ENCODE peak calls at places on chromosome 16, in ten cellular contexts. Q, A, L, Z, T, M, H, N, Y and O are unnamed samples.

GRCh38 chr16:2296662-2297505 is 29.0 kb upstream of the RNPS1 start:
- DNase-seq in T (no peak), Q (no peak), N (no peak), M (no peak), Z (peak; percentile 24), A (no peak), Y (no peak), L (no peak), H (no peak), O (peak; percentile 65)

GRCh38 chr16:68508641-68509240 is 30.4 kb upstream of the ZFP90 start:
- DNase-seq in T (no peak), L (no peak), H (no peak), M (no peak), Z (no peak), N (no peak), Q (no peak), A (no peak), Y (no peak), O (no peak)

GRCh38 chr16:69123894-69124293 is 8.5 kb downstream of the CHTF8 start:
- DNase-seq in M (peak; percentile 67), Q (no peak), Z (peak; percentile 72), N (peak; percentile 77), A (no peak), H (no peak), T (peak; percentile 50), Y (peak; percentile 47), L (peak; percentile 64), O (peak; percentile 79)

GRCh38 chr16:72990003-72990521 is 57.9 kb downstream of the ZFHX3 start:
- DNase-seq in Y (no peak), L (no peak), A (peak; percentile 73), N (peak; percentile 95), Z (peak; percentile 87), Q (no peak), T (no peak), M (peak; percentile 63), H (no peak), O (peak; percentile 30)

GRCh38 chr16:14007460-14007859 is 63.7 kb upstream of the MRTFB start:
- DNase-seq in M (no peak), Q (peak; percentile 77), H (no peak), Z (peak; percentile 66), L (no peak), A (no peak), Y (no peak), T (no peak), N (no peak), O (no peak)

GRCh38 chr16:1296688-1297412 is 12.6 kb upstream of the UBE2I start:
- DNase-seq in Z (peak; percentile 34), L (no peak), N (no peak), H (no peak), Y (no peak), A (peak; percentile 60), Q (no peak), T (no peak), M (no peak), O (peak; percentile 77)

GRCh38 chr16:75658175-75658574 is 10.6 kb downstream of the TERF2IP start:
- DNase-seq in Q (no peak), Z (no peak), M (no peak), T (no peak), N (no peak), L (no peak), A (no peak), Y (no peak), H (no peak), O (no peak)

GRCh38 chr16:19095699-19096098 is 18.1 kb upstream of the ITPRIPL2 start:
- DNase-seq in H (no peak), A (peak; percentile 55), Y (no peak), N (no peak), T (no peak), M (no peak), Q (no peak), L (no peak), Z (no peak), O (peak; percentile 92)

GRCh38 chr16:19008770-19009169 is 25.0 kb downstream of the TMC7 start:
- DNase-seq in L (no peak), Y (no peak), Z (peak; percentile 84), M (no peak), N (no peak), T (no peak), Q (peak; percentile 12), H (no peak), A (no peak), O (no peak)

GRCh38 chr16:14564881-14565687 is 65.0 kb downstream of the PARN start:
- DNase-seq in A (no peak), H (no peak), L (peak; percentile 12), N (no peak), Q (no peak), Y (no peak), M (no peak), Z (peak; percentile 31), T (no peak), O (no peak)

GRCh38 chr16:20166531-20167235 is 93.0 kb upstream of the GPR139 start:
- DNase-seq in A (no peak), Q (no peak), M (no peak), T (no peak), N (no peak), L (no peak), Y (no peak), H (no peak), Z (no peak), O (peak; percentile 77)

GRCh38 chr16:2343211-2343610 is 2.7 kb upstream of the ABCA3 start:
- DNase-seq in T (no peak), L (no peak), Y (no peak), Q (no peak), N (no peak), H (no peak), A (no peak), Z (no peak), M (no peak), O (no peak)

GRCh38 chr16:12584488-12585233 is 219.0 kb downstream of the CPPED1 start:
- DNase-seq in N (no peak), Z (no peak), M (no peak), T (no peak), Y (no peak), L (no peak), H (no peak), Q (no peak), A (no peak), O (peak; percentile 18)

GRCh38 chr16:69861276-69862030 is 89.7 kb upstream of the CLEC18A start:
- DNase-seq in T (no peak), Z (peak; percentile 76), H (no peak), N (no peak), A (no peak), M (peak; percentile 66), Y (no peak), Q (peak; percentile 36), L (no peak), O (no peak)

GRCh38 chr16:87993901-87994300 is 42.7 kb downstream of the BANP start:
- DNase-seq in T (no peak), M (no peak), Z (no peak), Y (no peak), H (no peak), L (no peak), A (no peak), Q (no peak), N (peak; percentile 68), O (no peak)

GRCh38 chr16:90031186-90031930 is 12.1 kb upstream of the DBNDD1 start:
- DNase-seq in H (no peak), Q (no peak), N (no peak), T (no peak), M (peak; percentile 18), Z (no peak), L (no peak), A (no peak), Y (no peak), O (no peak)

GRCh38 chr16:69100046-69100765 is 5.2 kb upstream of the HAS3 start:
- DNase-seq in L (no peak), A (no peak), Y (no peak), N (no peak), H (no peak), T (no peak), Z (no peak), M (no peak), Q (no peak), O (no peak)

GRCh38 chr16:8864480-8864879 is 4.3 kb downstream of the CARHSP1 start:
- DNase-seq in M (no peak), L (no peak), T (no peak), H (no peak), A (no peak), Q (no peak), N (no peak), Z (no peak), Y (no peak), O (peak; percentile 40)

GRCh38 chr16:70714526-70715112 is 28.8 kb upstream of the MTSS2 start:
- DNase-seq in N (no peak), Q (no peak), T (no peak), M (no peak), A (no peak), H (no peak), Y (no peak), Z (no peak), L (no peak), O (no peak)

GRCh38 chr16:17529982-17530760 is 59.4 kb upstream of the XYLT1 start:
- DNase-seq in N (no peak), A (no peak), H (no peak), T (peak; percentile 27), L (no peak), Y (no peak), M (no peak), Z (no peak), Q (no peak), O (peak; percentile 13)

GRCh38 chr16:85249830-85250455 is 137.7 kb upstream of the CIBAR2 start:
- DNase-seq in Q (no peak), T (no peak), H (no peak), Y (no peak), M (no peak), L (no peak), Z (no peak), A (no peak), N (no peak), O (no peak)

GRCh38 chr16:10609410-10609774 is 29.0 kb upstream of the EMP2 start:
- DNase-seq in H (no peak), N (no peak), T (no peak), L (no peak), M (no peak), Z (peak; percentile 84), Q (peak; percentile 47), Y (no peak), A (no peak), O (no peak)

GRCh38 chr16:80739523-80739922 is 64.9 kb downstream of the CDYL2 start:
- DNase-seq in N (no peak), L (no peak), A (no peak), H (no peak), Y (no peak), T (no peak), Z (no peak), M (no peak), Q (no peak), O (no peak)

GRCh38 chr16:3282103-3282746 is 1.1 kb upstream of the ZNF263 start:
- DNase-seq in M (no peak), A (no peak), L (no peak), Q (no peak), N (no peak), Y (no peak), Z (no peak), H (no peak), T (no peak), O (peak; percentile 87)

GRCh38 chr16:49489686-49490320 is 116.2 kb downstream of the C16orf78 start:
- DNase-seq in L (no peak), H (no peak), Z (no peak), A (peak; percentile 26), Y (no peak), N (peak; percentile 57), Q (no peak), T (no peak), M (no peak), O (no peak)

GRCh38 chr16:63613701-63614100 is 1508.2 kb downstream of the CDH11 start:
- DNase-seq in Y (no peak), L (no peak), A (no peak), N (no peak), H (no peak), M (no peak), Q (no peak), Z (no peak), T (no peak), O (no peak)